ENCODE peak calls at places on chromosomes 12 and 14, in nine cellular contexts. W is right atrium auricular region, J is epithelial cell of esophagus, V is fibroblast of lung, H is BJ, Z is heart right ventricle, X is endothelial cell, S is HepG2, R is Peyer's patch. P is an unnamed sample.
A peak's percentile ranks its signal among the peaks of the same experiment; 100 is the strongest.

GRCh38 chr12:2051700-2052625 is 824 bp upstream of the CACNA1C start:
- DNase-seq in V (no peak), W (no peak), J (no peak), X (peak; percentile 15), H (no peak), S (no peak), Z (no peak), R (no peak), P (no peak)

GRCh38 chr14:93105362-93105761 is 10.4 kb downstream of the ITPK1 start:
- DNase-seq in R (no peak), J (peak; percentile 75), H (peak; percentile 35), W (peak; percentile 73), Z (no peak), S (no peak), X (no peak), V (peak; percentile 62), P (peak; percentile 50)

GRCh38 chr12:117875652-117876491 is 92.9 kb downstream of the KSR2 start:
- DNase-seq in J (no peak), W (no peak), H (no peak), R (no peak), S (no peak), V (peak; percentile 2), Z (no peak), X (peak; percentile 88), P (no peak)

GRCh38 chr14:77804592-77804991 is 4.7 kb downstream of the ADCK1 start:
- DNase-seq in S (peak; percentile 27), V (no peak), J (peak; percentile 59), R (no peak), W (no peak), Z (no peak), H (no peak), X (peak; percentile 31), P (peak; percentile 82)

GRCh38 chr12:30813741-30814687 is 59.3 kb upstream of the CAPRIN2 start:
- DNase-seq in W (no peak), R (no peak), H (no peak), S (no peak), X (no peak), J (peak; percentile 56), V (peak; percentile 30), Z (no peak), P (peak; percentile 41)

GRCh38 chr12:47942327-47943230 is 20.8 kb upstream of the TMEM106C start:
- DNase-seq in V (no peak), Z (no peak), X (peak; percentile 80), S (peak; percentile 6), R (no peak), W (no peak), H (no peak), J (no peak), P (no peak)

GRCh38 chr12:101939856-101940265 is 62.5 kb downstream of the DRAM1 start:
- DNase-seq in R (no peak), J (peak; percentile 74), Z (peak; percentile 50), X (peak; percentile 59), S (peak; percentile 60), V (peak; percentile 84), W (peak; percentile 74), H (peak; percentile 37), P (peak; percentile 77)

GRCh38 chr14:77562681-77563080 is 53.8 kb downstream of the SPTLC2 start:
- DNase-seq in Z (no peak), R (no peak), S (no peak), X (no peak), H (peak; percentile 88), V (peak; percentile 93), J (no peak), W (no peak), P (peak; percentile 59)

GRCh38 chr12:132285991-132286681 is 43.3 kb downstream of the GALNT9 start:
- DNase-seq in H (no peak), S (peak; percentile 35), Z (peak; percentile 28), R (peak; percentile 61), X (peak; percentile 43), J (no peak), V (peak; percentile 40), W (peak; percentile 64), P (peak; percentile 67)

GRCh38 chr14:99318091-99318958 is 46.3 kb upstream of the BCL11B start:
- DNase-seq in R (peak; percentile 70), Z (no peak), J (no peak), V (no peak), H (no peak), S (peak; percentile 29), X (no peak), W (no peak), P (no peak)

GRCh38 chr12:52781399-52782082 is 4.4 kb upstream of the KRT76 start:
- DNase-seq in S (no peak), Z (no peak), R (no peak), H (no peak), J (no peak), X (no peak), W (no peak), V (no peak), P (no peak)

GRCh38 chr14:57865450-57866198 is at the start of gene SLC35F4:
- DNase-seq in X (peak; percentile 60), J (peak; percentile 10), W (no peak), S (no peak), Z (no peak), H (no peak), V (no peak), R (no peak), P (no peak)

DNA sequence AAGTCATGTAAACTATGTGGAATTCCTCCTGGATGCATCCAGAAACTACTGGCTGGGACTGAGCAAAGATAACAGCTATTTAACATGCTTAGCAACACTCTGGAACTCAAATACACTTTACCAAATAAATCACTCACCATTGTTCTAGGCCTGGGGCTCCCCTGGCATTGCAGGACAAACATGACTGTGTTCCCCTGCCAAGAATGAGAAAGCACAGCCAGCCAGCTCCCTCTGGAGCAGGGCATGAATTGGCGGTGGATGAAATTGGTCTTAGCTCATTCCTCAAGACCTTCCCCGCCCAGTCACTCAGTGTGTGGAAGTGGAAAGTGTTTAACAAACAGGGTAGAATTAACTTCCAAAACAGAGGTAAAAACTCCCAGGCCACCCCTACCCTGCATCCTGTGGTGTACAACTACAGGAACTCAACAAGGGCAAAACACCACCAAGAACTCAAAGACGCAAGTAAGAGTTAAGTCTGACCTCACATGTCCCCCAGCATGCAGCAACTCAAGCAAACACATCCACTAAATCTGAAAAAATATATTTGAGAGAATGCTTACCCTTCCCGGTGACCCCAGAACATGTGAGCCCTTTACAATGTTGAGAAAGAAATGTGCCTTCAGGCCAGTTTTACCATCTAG is 58.4 kb upstream of the BDKRB2 start:
- DNase-seq in J (peak; percentile 17), H (peak; percentile 70), X (no peak), W (no peak), S (no peak), R (no peak), Z (no peak), V (peak; percentile 77), P (peak; percentile 37)
- TF ChIP-seq CTCF in J (no peak), H (no peak), X (no peak), W (no peak), S (no peak), R (no peak), Z (no peak), V (no peak), P (no peak)

DNA sequence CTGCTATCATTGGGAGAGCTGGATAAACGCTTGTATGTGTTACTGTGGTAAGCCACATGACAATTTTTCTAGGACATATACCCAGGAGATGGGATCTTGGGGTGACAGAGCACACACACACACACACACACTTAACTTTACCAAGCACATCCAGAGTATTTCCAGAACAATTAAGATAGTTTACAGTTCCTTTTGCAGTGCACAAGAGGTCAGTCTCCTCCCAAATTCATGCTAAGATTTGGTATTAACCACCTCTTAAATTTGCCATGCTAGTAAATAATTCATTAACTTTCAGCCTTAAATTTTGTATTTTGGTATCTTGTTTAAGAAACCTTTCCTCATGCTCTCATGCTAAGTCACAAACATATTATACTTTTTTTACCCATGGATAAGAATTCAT is 33.9 kb upstream of the LIMA1 start:
- DNase-seq in S (no peak), J (no peak), V (no peak), Z (no peak), H (no peak), R (no peak), W (no peak), X (no peak), P (peak; percentile 5)
- TF ChIP-seq CTCF in S (peak; percentile 3), J (peak; percentile 15), V (no peak), Z (no peak), H (no peak), R (no peak), W (no peak), X (no peak), P (peak; percentile 36)

GRCh38 chr12:96828169-96828789 is 78.8 kb upstream of the NEDD1 start:
- DNase-seq in W (no peak), H (no peak), Z (no peak), J (no peak), S (no peak), R (no peak), V (no peak), X (no peak), P (no peak)
- TF ChIP-seq CTCF in W (no peak), H (no peak), Z (no peak), J (no peak), S (peak; percentile 36), R (no peak), V (no peak), X (no peak), P (peak; percentile 18)

GRCh38 chr14:94682061-94682516 is 69.9 kb downstream of the SERPINA3 start:
- DNase-seq in S (no peak), Z (no peak), H (no peak), V (no peak), R (no peak), X (no peak), W (no peak), J (no peak), P (no peak)

GRCh38 chr14:94682736-94683135 is 70.5 kb downstream of the SERPINA3 start:
- DNase-seq in V (no peak), Z (no peak), S (no peak), X (no peak), J (no peak), W (no peak), H (no peak), R (no peak), P (no peak)

GRCh38 chr14:94680498-94681288 is 68.5 kb downstream of the SERPINA3 start:
- DNase-seq in H (no peak), X (no peak), W (no peak), J (no peak), R (no peak), Z (no peak), V (no peak), S (peak; percentile 84), P (no peak)

GRCh38 chr14:94679941-94680340 is 67.8 kb downstream of the SERPINA3 start:
- DNase-seq in R (no peak), J (no peak), V (no peak), H (no peak), Z (no peak), X (no peak), S (no peak), W (no peak), P (no peak)

DNA sequence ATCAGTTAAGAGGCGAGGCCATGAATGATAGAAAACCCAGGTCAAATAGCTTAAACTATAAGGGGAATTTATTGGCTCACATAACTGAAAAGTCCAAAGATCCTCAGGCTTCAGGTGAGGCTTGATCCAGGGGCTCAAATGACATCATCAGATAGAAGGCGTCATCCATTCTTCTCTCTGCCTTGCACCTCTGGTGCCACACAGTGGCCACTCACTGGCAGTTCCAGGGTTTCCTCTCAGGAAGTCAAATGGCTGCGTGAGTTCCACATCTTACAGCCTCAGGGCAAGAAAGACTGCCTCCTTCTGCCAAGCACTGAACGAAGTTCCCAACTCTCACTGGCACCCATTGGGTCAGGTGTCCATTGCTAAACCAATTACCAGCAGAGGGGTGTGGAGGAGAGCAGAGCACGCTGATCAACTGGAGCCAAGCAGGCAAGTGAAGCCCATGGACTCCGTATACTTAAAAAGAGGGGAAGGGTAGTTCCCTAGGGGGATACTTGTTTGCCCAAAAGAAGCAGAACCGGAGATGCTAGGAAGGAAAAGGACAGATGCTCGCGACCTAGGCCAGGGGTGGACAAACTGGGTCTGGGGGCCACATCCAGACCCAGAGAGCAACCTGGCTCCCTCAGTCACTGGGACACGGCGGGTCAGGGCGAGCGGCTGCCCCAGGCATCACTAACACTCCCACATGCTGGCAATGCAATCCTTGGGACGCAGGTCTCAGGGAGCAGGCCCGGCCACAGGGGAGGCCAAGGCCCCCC is 69.3 kb downstream of the SERPINA3 start:
- DNase-seq in X (peak; percentile 32), Z (no peak), J (peak; percentile 28), H (no peak), S (peak; percentile 78), R (no peak), W (no peak), V (peak; percentile 49), P (peak; percentile 42)
- TF ChIP-seq CTCF in X (peak; percentile 31), Z (peak; percentile 22), J (peak; percentile 41), H (peak; percentile 57), S (peak; percentile 95), R (no peak), W (peak; percentile 51), V (peak; percentile 41), P (peak; percentile 53)